ENCODE peak calls at places on chromosomes 1 and 21, in six cellular contexts. K, J, P, M, C and T are unnamed samples.

GRCh38 chr1:202241376-202242079 is 47.9 kb downstream of the LGR6 start:
- DNase-seq in K (no peak), J (no peak), P (peak), M (no peak), C (no peak), T (no peak)

GRCh38 chr1:246383791-246384190 is 123.3 kb downstream of the SMYD3 start:
- DNase-seq in K (no peak), J (no peak), P (peak), M (no peak), C (no peak), T (no peak)

GRCh38 chr1:28971980-28972771 is 57.8 kb downstream of the EPB41 start:
- DNase-seq in K (no peak), J (no peak), P (peak), M (no peak), C (peak), T (no peak)

GRCh38 chr1:16716691-16717173 is 23.6 kb upstream of the RNU1-4 start:
- DNase-seq in K (no peak), J (no peak), P (no peak), M (no peak), C (no peak), T (no peak)

GRCh38 chr1:109116286-109116685 is 2.4 kb downstream of the ELAPOR1 start:
- DNase-seq in K (no peak), J (no peak), P (no peak), M (no peak), C (no peak), T (no peak)

GRCh38 chr1:67683306-67683705 is 1.7 kb upstream of the GADD45A start:
- DNase-seq in K (no peak), J (no peak), P (peak), M (no peak), C (no peak), T (no peak)

GRCh38 chr21:29777155-29777554 is 162.6 kb downstream of the GRIK1 start:
- DNase-seq in K (no peak), J (no peak), P (no peak), M (no peak), C (no peak), T (no peak)

GRCh38 chr1:235057385-235058306 is 71.0 kb downstream of the TOMM20 start:
- DNase-seq in K (no peak), J (no peak), P (no peak), M (peak), C (no peak), T (no peak)

GRCh38 chr1:155527672-155528071 is 34.9 kb downstream of the ASH1L start:
- DNase-seq in K (no peak), J (no peak), P (no peak), M (no peak), C (no peak), T (no peak)

GRCh38 chr1:234836786-234837185 is 226.8 kb upstream of the IRF2BP2 start:
- DNase-seq in K (no peak), J (no peak), P (no peak), M (no peak), C (no peak), T (no peak)

GRCh38 chr1:220012259-220012658 is 34.0 kb downstream of the EPRS1 start:
- DNase-seq in K (no peak), J (no peak), P (no peak), M (no peak), C (peak), T (no peak)

GRCh38 chr1:186188736-186189135 is 186.3 kb downstream of the TPR start:
- DNase-seq in K (no peak), J (no peak), P (no peak), M (no peak), C (no peak), T (no peak)

GRCh38 chr1:162587347-162587746 is 25.8 kb downstream of the UAP1 start:
- DNase-seq in K (no peak), J (no peak), P (no peak), M (no peak), C (no peak), T (no peak)

GRCh38 chr1:24117132-24117531 is 5.2 kb upstream of the MYOM3 start:
- DNase-seq in K (no peak), J (no peak), P (no peak), M (peak), C (no peak), T (no peak)